ENCODE peak calls at places on chromosomes 5 and 9, in eight cellular contexts. D, X, C, F, L, E, S and K are unnamed samples.
A peak's percentile ranks its signal among the peaks of the same experiment; 100 is the strongest.

GRCh38 chr9:118331622-118332045 is 627.4 kb downstream of the TLR4 start:
- DNase-seq in D (no peak), X (no peak), C (no peak), F (no peak), L (no peak), E (no peak), S (no peak), K (no peak)

GRCh38 chr9:9998491-9999287 is 614.1 kb downstream of the PTPRD start:
- DNase-seq in D (no peak), X (no peak), C (no peak), F (no peak), L (no peak), E (no peak), S (no peak), K (no peak)

GRCh38 chr5:74394543-74394923 is 246.0 kb downstream of the ENC1 start:
- DNase-seq in D (no peak), X (no peak), C (no peak), F (no peak), L (no peak), E (no peak), S (no peak), K (no peak)

GRCh38 chr5:107576736-107577440 is 93.8 kb downstream of the EFNA5 start:
- DNase-seq in D (no peak), X (no peak), C (no peak), F (no peak), L (no peak), E (no peak), S (no peak), K (no peak)

GRCh38 chr9:124658165-124659017 is 112.7 kb downstream of the NR6A1 start:
- DNase-seq in D (peak; percentile 75), X (peak; percentile 49), C (peak; percentile 97), F (peak; percentile 78), L (peak; percentile 93), E (peak; percentile 26), S (peak; percentile 62), K (peak; percentile 43)

GRCh38 chr9:9674461-9674860 is 938.3 kb downstream of the PTPRD start:
- DNase-seq in D (no peak), X (no peak), C (no peak), F (no peak), L (no peak), E (no peak), S (no peak), K (no peak)

GRCh38 chr5:17359451-17359965 is 138.5 kb upstream of the TAF11L2 start:
- DNase-seq in D (no peak), X (no peak), C (peak; percentile 33), F (no peak), L (no peak), E (no peak), S (no peak), K (no peak)

GRCh38 chr5:169384661-169385060 is 83.7 kb upstream of the SLIT3 start:
- DNase-seq in D (no peak), X (no peak), C (no peak), F (no peak), L (no peak), E (no peak), S (no peak), K (no peak)

GRCh38 chr9:73074176-73074708 is 77.4 kb upstream of the ANXA1 start:
- DNase-seq in D (no peak), X (no peak), C (no peak), F (no peak), L (no peak), E (no peak), S (no peak), K (no peak)

GRCh38 chr5:151675956-151676712 is 10.6 kb downstream of the SPARC start:
- DNase-seq in D (no peak), X (no peak), C (no peak), F (no peak), L (no peak), E (no peak), S (no peak), K (no peak)

GRCh38 chr5:151671979-151672378 is 14.7 kb downstream of the SPARC start:
- DNase-seq in D (no peak), X (peak; percentile 44), C (peak; percentile 63), F (no peak), L (no peak), E (no peak), S (peak; percentile 32), K (no peak)

GRCh38 chr5:151675225-151675955 is 11.3 kb downstream of the SPARC start:
- DNase-seq in D (no peak), X (no peak), C (peak; percentile 75), F (no peak), L (no peak), E (no peak), S (no peak), K (no peak)

GRCh38 chr5:151670953-151671636 is 15.6 kb downstream of the SPARC start:
- DNase-seq in D (no peak), X (no peak), C (peak; percentile 61), F (no peak), L (no peak), E (no peak), S (no peak), K (no peak)

DNA sequence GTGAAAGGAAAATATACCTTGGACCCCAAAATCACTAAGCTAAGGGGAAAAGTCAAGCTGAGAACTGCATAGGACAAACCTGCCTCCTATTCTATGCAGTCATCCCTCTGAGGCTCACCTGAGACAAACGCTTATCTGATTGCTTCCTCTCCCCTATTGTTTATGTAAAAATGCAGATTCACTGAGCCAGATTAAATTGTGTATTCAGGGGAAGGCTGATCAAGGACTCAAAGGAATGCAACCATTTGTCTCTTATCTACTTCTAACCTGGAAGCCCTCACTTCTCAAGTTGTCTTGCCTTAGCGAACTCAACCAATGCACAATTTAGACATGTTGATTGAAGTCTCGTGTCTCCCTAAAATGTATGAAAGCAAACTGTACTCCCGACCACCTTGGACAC is 13.3 kb downstream of the SPARC start:
- DNase-seq in D (no peak), X (no peak), C (no peak), F (no peak), L (no peak), E (no peak), S (no peak), K (no peak)
- TF ChIP-seq POLR2A in D (no peak), X (no peak), C (no peak), F (no peak), L (no peak), E (no peak), S (no peak), K (no peak)

DNA sequence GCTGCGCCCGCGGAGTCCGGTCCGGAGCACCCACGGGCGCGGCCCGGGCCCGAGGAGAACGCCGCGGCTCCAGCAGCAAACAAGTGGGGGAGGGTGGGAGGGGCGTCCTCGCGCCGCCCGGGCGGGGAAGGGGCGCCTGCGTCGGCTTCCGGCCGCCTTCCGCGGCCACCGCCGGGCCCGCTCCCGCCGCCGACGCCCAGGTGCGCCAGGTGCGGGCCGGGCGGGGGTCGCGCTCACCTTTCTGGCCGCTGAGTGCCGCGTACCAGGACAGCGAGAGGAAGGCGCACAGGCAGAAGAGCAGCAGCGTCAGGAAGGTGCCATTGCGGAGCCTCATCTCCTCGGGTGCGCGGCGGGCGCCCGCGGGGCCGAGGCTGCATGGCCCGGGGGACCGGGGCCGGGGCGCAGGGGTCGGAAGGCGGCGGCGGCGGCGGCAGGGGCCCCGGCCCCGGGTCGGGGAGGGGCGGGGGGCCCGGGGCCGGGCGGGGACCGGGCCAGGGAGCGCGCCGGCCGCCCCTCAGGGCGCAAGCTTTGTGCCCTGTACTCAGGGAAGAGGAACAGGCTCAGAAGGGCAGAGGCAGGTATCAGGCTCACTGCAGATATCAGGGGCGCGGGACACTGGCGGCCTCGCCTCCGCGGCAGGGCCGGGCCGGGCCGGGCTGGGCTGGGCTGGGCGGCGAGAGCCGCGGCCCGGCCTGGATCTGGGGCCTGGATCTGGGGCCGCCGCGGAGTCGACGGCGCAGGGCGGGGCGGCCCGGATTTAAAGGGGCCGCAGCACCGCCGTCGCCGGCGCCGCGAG is at the start of gene MGAT4B:
- DNase-seq in D (peak; percentile 82), X (peak; percentile 67), C (peak; percentile 70), F (peak; percentile 89), L (no peak), E (peak; percentile 91), S (peak; percentile 87), K (peak; percentile 91)
- TF ChIP-seq POLR2A in D (no peak), X (no peak), C (peak; percentile 57), F (no peak), L (peak; percentile 68), E (peak; percentile 67), S (peak; percentile 0), K (peak; percentile 24)

GRCh38 chr5:43068037-43068436 is 27.9 kb upstream of the ANXA2R start:
- DNase-seq in D (no peak), X (no peak), C (no peak), F (no peak), L (no peak), E (no peak), S (no peak), K (no peak)

GRCh38 chr5:43066799-43067741 is 27.0 kb upstream of the ANXA2R start:
- DNase-seq in D (peak; percentile 84), X (peak; percentile 87), C (peak; percentile 91), F (peak; percentile 89), L (peak; percentile 85), E (peak; percentile 26), S (peak; percentile 91), K (peak; percentile 42)

GRCh38 chr5:43063731-43064171 is 23.6 kb upstream of the ANXA2R start:
- DNase-seq in D (no peak), X (no peak), C (no peak), F (no peak), L (no peak), E (no peak), S (no peak), K (no peak)

GRCh38 chr5:43065384-43066230 is 25.5 kb upstream of the ANXA2R start:
- DNase-seq in D (peak; percentile 59), X (peak; percentile 66), C (peak; percentile 50), F (peak; percentile 81), L (no peak), E (no peak), S (peak; percentile 62), K (no peak)

GRCh38 chr5:43066231-43066798 is 26.2 kb upstream of the ANXA2R start:
- DNase-seq in D (peak; percentile 72), X (peak; percentile 54), C (peak; percentile 69), F (peak; percentile 89), L (peak; percentile 42), E (peak; percentile 36), S (peak; percentile 85), K (peak; percentile 28)
- TF ChIP-seq POLR2A in D (peak; percentile 79), X (no peak), C (peak; percentile 59), F (no peak), L (no peak), E (peak; percentile 50), S (peak; percentile 69), K (no peak)

GRCh38 chr5:135069895-135070657 is 36.0 kb upstream of the PITX1 start:
- DNase-seq in D (no peak), X (no peak), C (no peak), F (no peak), L (no peak), E (no peak), S (no peak), K (no peak)

GRCh38 chr5:135067587-135067986 is 33.6 kb upstream of the PITX1 start:
- DNase-seq in D (no peak), X (no peak), C (no peak), F (no peak), L (no peak), E (no peak), S (no peak), K (no peak)

GRCh38 chr5:135071311-135071710 is 37.3 kb upstream of the PITX1 start:
- DNase-seq in D (no peak), X (no peak), C (no peak), F (no peak), L (no peak), E (no peak), S (no peak), K (no peak)

GRCh38 chr5:135066781-135067430 is 32.9 kb upstream of the PITX1 start:
- DNase-seq in D (no peak), X (no peak), C (no peak), F (no peak), L (no peak), E (no peak), S (no peak), K (no peak)

GRCh38 chr5:135069016-135069770 is 35.2 kb upstream of the PITX1 start:
- DNase-seq in D (no peak), X (no peak), C (no peak), F (no peak), L (no peak), E (no peak), S (no peak), K (no peak)
- TF ChIP-seq POLR2A in D (no peak), X (no peak), C (no peak), F (no peak), L (no peak), E (no peak), S (no peak), K (no peak)